ENCODE peak calls at places on chromosomes 2 and 18, in six cellular contexts. E is stimulated activated CD4-positive, alpha-beta T cell treated with anti-CD3 and anti-CD28 coated beads, Interleukin-12 subunit alpha, Interleukin-12 subunit beta, amount 100 ng/mL, for 4 hours; P is neural progenitor cell; R is HTR-8/SVneo; W is amniotic epithelial cell; D is RPMI7951. X is an unnamed sample.

GRCh38 chr2:221676566-221677172 is 104.6 kb upstream of the EPHA4 start:
- DNase-seq in R (no peak), E (no peak), P (no peak), D (peak), W (peak), X (no peak)

GRCh38 chr18:58005885-58006523 is 38.0 kb upstream of the NEDD4L start:
- DNase-seq in E (no peak), R (no peak), W (peak), P (no peak), D (peak), X (no peak)

GRCh38 chr2:195734395-195734794 is 77.4 kb downstream of the SLC39A10 start:
- DNase-seq in R (no peak), W (no peak), D (no peak), E (no peak), P (no peak), X (no peak)

GRCh38 chr2:178825183-178825582 is 18.0 kb upstream of the TTN start:
- DNase-seq in P (no peak), R (no peak), W (peak), E (no peak), D (peak), X (no peak)

GRCh38 chr2:15504882-15505663 is 56.1 kb downstream of the NBAS start:
- DNase-seq in P (no peak), E (no peak), D (no peak), W (no peak), R (no peak), X (no peak)

GRCh38 chr2:100136310-100136709 is 6.1 kb downstream of the AFF3 start:
- DNase-seq in E (no peak), P (no peak), D (no peak), R (no peak), W (no peak), X (no peak)

GRCh38 chr2:164589522-164589921 is 31.8 kb downstream of the GRB14 start:
- DNase-seq in P (no peak), W (no peak), E (no peak), R (no peak), D (peak), X (no peak)

GRCh38 chr2:205407984-205408383 is 274.3 kb upstream of the NRP2 start:
- DNase-seq in D (peak), R (no peak), E (no peak), P (no peak), W (peak), X (no peak)

GRCh38 chr2:123648014-123648413 is 377.1 kb upstream of the CNTNAP5 start:
- DNase-seq in E (no peak), W (no peak), R (no peak), D (no peak), P (no peak), X (no peak)

GRCh38 chr2:133266075-133266925 is 302.0 kb downstream of the NCKAP5 start:
- DNase-seq in P (peak), D (no peak), W (peak), R (peak), E (no peak), X (no peak)

GRCh38 chr2:38125830-38126229 is 49.9 kb upstream of the CYP1B1 start:
- DNase-seq in R (no peak), W (no peak), E (no peak), D (no peak), P (no peak), X (no peak)

GRCh38 chr2:85707304-85707703 is 13.1 kb downstream of the GNLY start:
- DNase-seq in E (peak), D (peak), R (peak), W (peak), P (peak), X (peak)

GRCh38 chr2:199738723-199739412 is 112.1 kb downstream of the FTCDNL1 start:
- DNase-seq in E (no peak), P (no peak), W (peak), D (no peak), R (peak), X (peak)

GRCh38 chr2:222769446-222769845 is 91.4 kb upstream of the ACSL3 start:
- DNase-seq in P (no peak), E (no peak), W (peak), R (no peak), D (no peak), X (no peak)

GRCh38 chr2:48471048-48471474 is 58.9 kb upstream of the STON1 start:
- DNase-seq in E (no peak), P (peak), D (peak), R (peak), W (peak), X (no peak)

GRCh38 chr18:76491436-76491800 is 3.6 kb downstream of the ZNF516 start:
- DNase-seq in P (peak), W (peak), D (peak), R (no peak), E (peak), X (no peak)

GRCh38 chr18:77223653-77224052 is 26.0 kb upstream of the GALR1 start:
- DNase-seq in W (peak), R (peak), E (no peak), P (no peak), D (peak), X (no peak)

GRCh38 chr2:110173523-110173922 is 31.3 kb downstream of the NPHP1 start:
- DNase-seq in E (no peak), P (no peak), R (no peak), D (peak), W (peak), X (no peak)

GRCh38 chr18:2883137-2883671 is 36.4 kb downstream of the EMILIN2 start:
- DNase-seq in E (peak), D (no peak), W (no peak), R (no peak), P (no peak), X (no peak)

GRCh38 chr2:43171789-43172188 is 54.6 kb downstream of the ZFP36L2 start:
- DNase-seq in E (no peak), P (no peak), D (peak), R (peak), W (peak), X (no peak)

GRCh38 chr2:12763486-12763885 is 46.8 kb downstream of the TRIB2 start:
- DNase-seq in W (no peak), D (no peak), P (no peak), R (no peak), E (no peak), X (no peak)

GRCh38 chr2:227780981-227781630 is 32.5 kb upstream of the CCL20 start:
- DNase-seq in P (no peak), D (no peak), R (no peak), W (no peak), E (no peak), X (no peak)

GRCh38 chr2:21042958-21043743 is 722 bp downstream of the APOB start:
- DNase-seq in R (peak), E (peak), W (peak), P (peak), D (peak), X (no peak)

GRCh38 chr2:1777156-1777555 is 32.8 kb upstream of the PXDN start:
- DNase-seq in W (no peak), D (no peak), E (no peak), P (no peak), R (no peak), X (no peak)

X was measured in SIG-M5.